ENCODE peak calls at places on chromosomes 1 and 21, in four cellular contexts. M is mesothelial cell of epicardium, Q is kidney glomerular epithelial cell, W is mammary epithelial cell. Z is an unnamed sample.

GRCh38 chr1:156756355-156756754 is 4.9 kb upstream of the HDGF start:
- DNase-seq in M (no peak), Q (no peak), W (no peak), Z (no peak)

GRCh38 chr21:38352536-38353219 is 95.9 kb downstream of the KCNJ15 start:
- DNase-seq in Q (peak), M (no peak), W (peak), Z (peak)

GRCh38 chr1:6098303-6099215 is 52.9 kb downstream of the KCNAB2 start:
- DNase-seq in Q (no peak), M (no peak), W (no peak), Z (no peak)

GRCh38 chr21:35136586-35137254 is 87.6 kb upstream of the RUNX1 start:
- DNase-seq in W (peak), Q (no peak), M (no peak), Z (no peak)

GRCh38 chr1:16072095-16072494 is 1.4 kb downstream of the FAM131C start:
- DNase-seq in M (no peak), W (no peak), Q (no peak), Z (no peak)

GRCh38 chr1:247228133-247228532 is 27.7 kb upstream of the VN1R5 start:
- DNase-seq in M (no peak), W (peak), Q (no peak), Z (no peak)

GRCh38 chr1:189764391-189765320 is 713.0 kb downstream of the BRINP3 start:
- DNase-seq in M (no peak), W (no peak), Q (no peak), Z (no peak)

GRCh38 chr1:243939167-243939848 is 89.3 kb upstream of the AKT3 start:
- DNase-seq in Q (no peak), W (peak), M (no peak), Z (no peak)

GRCh38 chr1:21756393-21757089 is 26.4 kb downstream of the USP48 start:
- DNase-seq in M (no peak), W (no peak), Q (no peak), Z (no peak)

GRCh38 chr1:87983841-87984240 is 655.2 kb downstream of the LMO4 start:
- DNase-seq in Q (no peak), M (no peak), W (no peak), Z (no peak)

GRCh38 chr1:208105756-208106155 is 138.4 kb downstream of the PLXNA2 start:
- DNase-seq in M (no peak), W (no peak), Q (no peak), Z (no peak)

GRCh38 chr1:58249729-58250586 is 296.6 kb downstream of the OMA1 start:
- DNase-seq in M (no peak), Q (peak), W (peak), Z (peak)

GRCh38 chr1:41416552-41417334 is 55.5 kb downstream of the FOXO6 start:
- DNase-seq in M (no peak), Q (peak), W (peak), Z (peak)

GRCh38 chr1:192749349-192749748 is 59.5 kb upstream of the RGS2 start:
- DNase-seq in W (no peak), Q (no peak), M (no peak), Z (no peak)

GRCh38 chr21:43811262-43812105 is 22.1 kb downstream of the RRP1 start:
- DNase-seq in M (no peak), Q (no peak), W (no peak), Z (no peak)

GRCh38 chr1:1183833-1184775 is 10.4 kb downstream of the TTLL10 start:
- DNase-seq in M (no peak), Q (no peak), W (no peak), Z (no peak)

Z was measured in progenitor cell of endocrine pancreas.